ENCODE peak calls at places on chromosomes 7 and 10, in five cellular contexts. G, Q, B, O and I are unnamed samples.

GRCh38 chr7:45543470-45543869 is 30.7 kb upstream of the ADCY1 start:
- DNase-seq in O (no peak), G (no peak), Q (no peak), B (no peak), I (no peak)

GRCh38 chr7:4715385-4715770 is 33.3 kb downstream of the FOXK1 start:
- DNase-seq in G (peak; percentile 89), B (no peak), Q (no peak), O (peak; percentile 77), I (no peak)

GRCh38 chr10:66819691-66820090 is 106.1 kb upstream of the LRRTM3 start:
- DNase-seq in O (no peak), Q (no peak), G (peak; percentile 7), B (no peak), I (no peak)

GRCh38 chr10:21057989-21058388 is 160.9 kb upstream of the NEBL start:
- DNase-seq in G (no peak), B (no peak), Q (no peak), O (no peak), I (no peak)

GRCh38 chr7:123763191-123763661 is 14.4 kb upstream of the WASL start:
- DNase-seq in O (no peak), G (no peak), B (no peak), Q (no peak), I (no peak)

GRCh38 chr7:103574536-103574935 is 128.5 kb upstream of the SLC26A5 start:
- DNase-seq in G (no peak), O (no peak), B (no peak), Q (no peak), I (no peak)

GRCh38 chr10:77474386-77474785 is 163.2 kb downstream of the KCNMA1 start:
- DNase-seq in B (no peak), Q (no peak), O (no peak), G (no peak), I (no peak)

GRCh38 chr7:129166745-129167144 is 21.7 kb upstream of the SMO start:
- DNase-seq in O (no peak), B (no peak), Q (no peak), G (no peak), I (no peak)

GRCh38 chr7:46558482-46559193 is 637.6 kb upstream of the IGFBP3 start:
- DNase-seq in B (no peak), Q (no peak), O (no peak), G (peak; percentile 44), I (no peak)

GRCh38 chr7:150430465-150431085 is 19.9 kb upstream of the GIMAP8 start:
- DNase-seq in B (no peak), G (peak; percentile 36), O (no peak), Q (no peak), I (no peak)

GRCh38 chr10:5094265-5095205 is at the start of gene AKR1C3:
- DNase-seq in O (no peak), Q (no peak), G (peak; percentile 54), B (peak; percentile 64), I (no peak)

GRCh38 chr10:71975891-71976725 is 11.9 kb downstream of the CHST3 start:
- DNase-seq in O (no peak), G (peak; percentile 76), B (no peak), Q (no peak), I (no peak)

GRCh38 chr7:66837007-66837406 is 84.0 kb upstream of the TMEM248 start:
- DNase-seq in G (no peak), O (no peak), B (peak; percentile 57), Q (peak; percentile 38), I (peak; percentile 13)

GRCh38 chr7:123534383-123535260 is at the start of gene IQUB:
- DNase-seq in O (peak; percentile 99), Q (peak; percentile 100), G (peak; percentile 99), B (peak; percentile 99), I (peak; percentile 98)

GRCh38 chr10:12481956-12482355 is 132.6 kb downstream of the CAMK1D start:
- DNase-seq in Q (no peak), O (no peak), G (no peak), B (no peak), I (no peak)

GRCh38 chr10:104080762-104081161 is 4.9 kb downstream of the COL17A1 start:
- DNase-seq in B (no peak), G (peak; percentile 20), O (no peak), Q (no peak), I (no peak)

GRCh38 chr10:90913774-90914420 is 7.0 kb downstream of the ANKRD1 start:
- DNase-seq in O (no peak), Q (no peak), G (no peak), B (no peak), I (no peak)